ENCODE peak calls at places on chromosomes 11 and 22, in four cellular contexts. K is central memory CD4-positive, alpha-beta T cell; H is AG04450; Q is GM04504. T is an unnamed sample.

GRCh38 chr11:92960886-92961285 is 8.6 kb upstream of the MTNR1B start:
- DNase-seq in K (no peak), H (no peak), Q (no peak), T (no peak)

GRCh38 chr11:109304159-109304558 is 117.8 kb upstream of the C11orf87 start:
- DNase-seq in K (no peak), H (peak), Q (no peak), T (no peak)

GRCh38 chr11:57776101-57776511 is 14.5 kb downstream of the CTNND1 start:
- DNase-seq in K (no peak), H (no peak), Q (peak), T (no peak)

GRCh38 chr11:133940034-133940433 is 16.7 kb downstream of the IGSF9B start:
- DNase-seq in K (no peak), H (no peak), Q (no peak), T (no peak)

GRCh38 chr11:8070417-8071101 is 10.5 kb upstream of the TUB start:
- DNase-seq in K (no peak), H (no peak), Q (no peak), T (no peak)

GRCh38 chr11:2436521-2437031 is 7.7 kb downstream of the TRPM5 start:
- DNase-seq in K (no peak), H (no peak), Q (no peak), T (no peak)

GRCh38 chr22:38947321-38948112 is 9.9 kb upstream of the APOBEC3A start:
- DNase-seq in K (no peak), H (no peak), Q (no peak), T (no peak)

GRCh38 chr11:2884424-2884815 is 1.2 kb downstream of the CDKN1C start:
- DNase-seq in K (no peak), H (no peak), Q (no peak), T (no peak)

GRCh38 chr11:963852-964251 is 38.2 kb downstream of the AP2A2 start:
- DNase-seq in K (no peak), H (no peak), Q (no peak), T (no peak)

GRCh38 chr11:2443406-2443805 is 908 bp downstream of the TRPM5 start:
- DNase-seq in K (no peak), H (no peak), Q (no peak), T (no peak)

GRCh38 chr11:76587810-76588454 is 82.6 kb downstream of the LRRC32 start:
- DNase-seq in K (no peak), H (no peak), Q (no peak), T (no peak)

GRCh38 chr22:43186272-43187170 is at the start of gene TTLL12:
- DNase-seq in K (peak), H (no peak), Q (no peak), T (peak)

T was measured in CD4-positive, alpha-beta memory T cell.